ENCODE peak calls at places on chromosome 4, in ten cellular contexts. O, F, A, L, Z, H, W, S, D and M are unnamed samples.

GRCh38 chr4:24417206-24417605 is 167.1 kb downstream of the DHX15 start:
- DNase-seq in O (no peak), F (no peak), A (no peak), L (no peak), Z (no peak), H (no peak), W (no peak), S (no peak), D (no peak), M (no peak)

GRCh38 chr4:165964591-165964990 is 91.6 kb downstream of the TLL1 start:
- DNase-seq in O (no peak), F (no peak), A (no peak), L (no peak), Z (no peak), H (no peak), W (no peak), S (no peak), D (no peak), M (peak)

GRCh38 chr4:2448589-2448988 is 20.3 kb upstream of the RNF4 start:
- DNase-seq in O (no peak), F (no peak), A (no peak), L (no peak), Z (no peak), H (no peak), W (no peak), S (no peak), D (no peak), M (no peak)

GRCh38 chr4:46399440-46399839 is 9.5 kb upstream of the GABRA2 start:
- DNase-seq in O (no peak), F (no peak), A (no peak), L (no peak), Z (no peak), H (no peak), W (no peak), S (no peak), D (no peak), M (no peak)

GRCh38 chr4:163164591-163164990 is 2.1 kb downstream of the NAF1 start:
- DNase-seq in O (no peak), F (no peak), A (no peak), L (no peak), Z (peak), H (no peak), W (no peak), S (peak), D (no peak), M (peak)

GRCh38 chr4:156829194-156829593 is 142.4 kb downstream of the PDGFC start:
- DNase-seq in O (peak), F (peak), A (no peak), L (no peak), Z (peak), H (no peak), W (no peak), S (no peak), D (no peak), M (peak)

GRCh38 chr4:76156635-76157034 is 8.4 kb upstream of the NUP54 start:
- DNase-seq in O (no peak), F (no peak), A (no peak), L (no peak), Z (peak), H (no peak), W (no peak), S (no peak), D (no peak), M (peak)

GRCh38 chr4:7156273-7157139 is 35.8 kb upstream of the SORCS2 start:
- DNase-seq in O (peak), F (no peak), A (no peak), L (no peak), Z (peak), H (no peak), W (no peak), S (no peak), D (no peak), M (no peak)

GRCh38 chr4:113043591-113043990 is 5.9 kb upstream of the ANK2 start:
- DNase-seq in O (no peak), F (no peak), A (no peak), L (no peak), Z (peak), H (no peak), W (no peak), S (no peak), D (no peak), M (no peak)

GRCh38 chr4:53465891-53466290 is 88.5 kb downstream of the FIP1L1 start:
- DNase-seq in O (no peak), F (no peak), A (no peak), L (no peak), Z (no peak), H (no peak), W (no peak), S (no peak), D (no peak), M (no peak)

GRCh38 chr4:16516796-16517413 is 290.6 kb upstream of the TAPT1 start:
- DNase-seq in O (peak), F (peak), A (no peak), L (no peak), Z (peak), H (no peak), W (peak), S (peak), D (peak), M (peak)

GRCh38 chr4:6470502-6471302 is 1.7 kb downstream of the PPP2R2C start:
- DNase-seq in O (peak), F (no peak), A (no peak), L (no peak), Z (peak), H (no peak), W (no peak), S (peak), D (peak), M (peak)

GRCh38 chr4:37908488-37909343 is 17.8 kb downstream of the TBC1D1 start:
- DNase-seq in O (no peak), F (no peak), A (no peak), L (no peak), Z (no peak), H (no peak), W (no peak), S (no peak), D (no peak), M (peak)

GRCh38 chr4:6031831-6032230 is 13.6 kb upstream of the C4orf50 start:
- DNase-seq in O (no peak), F (no peak), A (no peak), L (no peak), Z (no peak), H (no peak), W (no peak), S (no peak), D (no peak), M (no peak)

GRCh38 chr4:164894725-164895124 is 17.7 kb downstream of the APELA start:
- DNase-seq in O (no peak), F (no peak), A (no peak), L (no peak), Z (no peak), H (no peak), W (no peak), S (no peak), D (no peak), M (no peak)

GRCh38 chr4:139014391-139015268 is 951 bp upstream of the NOCT start:
- DNase-seq in O (peak), F (peak), A (no peak), L (no peak), Z (peak), H (no peak), W (peak), S (peak), D (no peak), M (peak)

GRCh38 chr4:186029731-186030421 is 39.1 kb upstream of the TLR3 start:
- DNase-seq in O (peak), F (no peak), A (no peak), L (no peak), Z (peak), H (no peak), W (peak), S (no peak), D (peak), M (peak)

GRCh38 chr4:165537028-165537648 is 158.3 kb downstream of the CPE start:
- DNase-seq in O (peak), F (peak), A (no peak), L (no peak), Z (peak), H (no peak), W (peak), S (peak), D (no peak), M (peak)